ENCODE peak calls at places on chromosomes 4 and X, in five cellular contexts. One of them, this sample, is unnamed.

GRCh38 chr4:184472540-184473264 is 1.6 kb downstream of the IRF2 start:
- DNase-seq in GM12878: no peak
- DNase-seq in GM12891: peak; percentile 37
- DNase-seq in K562: peak; percentile 69
- DNase-seq in SK-N-SH: peak; percentile 87
- DNase-seq in this sample: peak; percentile 51

GRCh38 chr4:108172780-108173598 is 4.3 kb upstream of the LEF1 start:
- DNase-seq in GM12878: no peak
- DNase-seq in GM12891: peak; percentile 47
- DNase-seq in K562: peak; percentile 86
- DNase-seq in SK-N-SH: peak; percentile 83
- DNase-seq in this sample: peak; percentile 40

GRCh38 chr4:120829113-120829831 is 93.3 kb downstream of the PRDM5 start:
- DNase-seq in GM12878: no peak
- DNase-seq in GM12891: no peak
- DNase-seq in K562: no peak
- DNase-seq in SK-N-SH: peak; percentile 31
- DNase-seq in this sample: no peak

GRCh38 chr4:128871948-128872347 is 62.4 kb downstream of the JADE1 start:
- DNase-seq in GM12878: no peak
- DNase-seq in GM12891: no peak
- DNase-seq in K562: no peak
- DNase-seq in SK-N-SH: no peak
- DNase-seq in this sample: no peak

GRCh38 chrX:134685662-134686061 is 27.4 kb upstream of the PLAC1 start:
- DNase-seq in GM12878: no peak
- DNase-seq in GM12891: no peak
- DNase-seq in K562: no peak
- DNase-seq in SK-N-SH: no peak
- DNase-seq in this sample: no peak

GRCh38 chrX:1074172-1074571 is 138.3 kb downstream of the CRLF2 start:
- DNase-seq in GM12878: no peak
- DNase-seq in GM12891: no peak
- DNase-seq in K562: no peak
- DNase-seq in SK-N-SH: no peak
- DNase-seq in this sample: no peak

GRCh38 chr4:52959545-52959944 is 97.4 kb downstream of the RASL11B start:
- DNase-seq in GM12878: no peak
- DNase-seq in GM12891: no peak
- DNase-seq in K562: no peak
- DNase-seq in SK-N-SH: no peak
- DNase-seq in this sample: no peak

GRCh38 chrX:66046612-66047235 is 6.8 kb upstream of the VSIG4 start:
- DNase-seq in GM12878: peak; percentile 81
- DNase-seq in GM12891: no peak
- DNase-seq in K562: peak; percentile 25
- DNase-seq in SK-N-SH: no peak
- DNase-seq in this sample: peak; percentile 15

GRCh38 chr4:101039367-101039766 is 308.0 kb downstream of the PPP3CA start:
- DNase-seq in GM12878: no peak
- DNase-seq in GM12891: no peak
- DNase-seq in K562: no peak
- DNase-seq in SK-N-SH: no peak
- DNase-seq in this sample: no peak

GRCh38 chr4:985123-985830 is 1.6 kb upstream of the IDUA start:
- DNase-seq in GM12878: no peak
- DNase-seq in GM12891: no peak
- DNase-seq in K562: peak; percentile 91
- DNase-seq in SK-N-SH: no peak
- DNase-seq in this sample: no peak

GRCh38 chr4:71126719-71127118 is 133.3 kb downstream of the DCK start:
- DNase-seq in GM12878: no peak
- DNase-seq in GM12891: no peak
- DNase-seq in K562: no peak
- DNase-seq in SK-N-SH: no peak
- DNase-seq in this sample: no peak

GRCh38 chr4:148782284-148782683 is 340.1 kb upstream of the NR3C2 start:
- DNase-seq in GM12878: no peak
- DNase-seq in GM12891: no peak
- DNase-seq in K562: no peak
- DNase-seq in SK-N-SH: no peak
- DNase-seq in this sample: no peak

GRCh38 chr4:103136671-103137445 is 37.2 kb upstream of the BDH2 start:
- DNase-seq in GM12878: no peak
- DNase-seq in GM12891: no peak
- DNase-seq in K562: no peak
- DNase-seq in SK-N-SH: no peak
- DNase-seq in this sample: no peak

GRCh38 chrX:113629326-113629725 is 788.7 kb upstream of the AMOT start:
- DNase-seq in GM12878: no peak
- DNase-seq in GM12891: no peak
- DNase-seq in K562: no peak
- DNase-seq in SK-N-SH: no peak
- DNase-seq in this sample: no peak

GRCh38 chr4:13705521-13706035 is 78.1 kb upstream of the BOD1L1 start:
- DNase-seq in GM12878: no peak
- DNase-seq in GM12891: no peak
- DNase-seq in K562: no peak
- DNase-seq in SK-N-SH: peak; percentile 24
- DNase-seq in this sample: no peak

GRCh38 chr4:102959503-102959902 is 60.0 kb downstream of the SLC9B1 start:
- DNase-seq in GM12878: no peak
- DNase-seq in GM12891: no peak
- DNase-seq in K562: no peak
- DNase-seq in SK-N-SH: no peak
- DNase-seq in this sample: no peak

GRCh38 chr4:653080-653821 is 20.8 kb downstream of the ATP5ME start:
- DNase-seq in GM12878: no peak
- DNase-seq in GM12891: no peak
- DNase-seq in K562: no peak
- DNase-seq in SK-N-SH: no peak
- DNase-seq in this sample: no peak

DNA sequence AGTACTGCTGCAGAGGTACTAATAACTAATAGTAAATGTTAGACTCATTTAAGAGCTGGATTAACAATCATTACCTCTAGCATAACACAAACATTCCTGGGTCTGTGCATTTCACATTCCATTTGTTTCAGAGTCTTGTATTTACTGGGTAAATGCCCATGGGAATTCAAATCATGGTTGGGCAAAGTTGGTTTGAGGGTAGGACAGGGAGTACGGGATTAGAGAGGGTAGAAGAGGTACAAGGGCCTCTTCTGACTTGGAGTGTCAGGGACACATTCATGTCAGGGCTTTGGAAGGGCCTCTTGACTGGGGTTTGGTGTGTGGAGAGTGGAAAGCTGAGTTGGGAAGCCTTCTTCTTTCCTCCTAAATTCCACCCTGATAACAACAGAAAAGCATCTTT is 65.9 kb downstream of the WWC2 start:
- DNase-seq in GM12878: no peak
- DNase-seq in GM12891: no peak
- DNase-seq in K562: no peak
- DNase-seq in SK-N-SH: no peak
- DNase-seq in this sample: no peak
- TF ChIP-seq TAF1 in GM12878: no peak
- TF ChIP-seq TAF1 in GM12891: no peak
- TF ChIP-seq TAF1 in K562: no peak
- TF ChIP-seq TAF1 in SK-N-SH: no peak
- TF ChIP-seq TAF1 in this sample: no peak

GRCh38 chr4:131566026-131566425 is 1583.1 kb upstream of the PCDH10 start:
- DNase-seq in GM12878: no peak
- DNase-seq in GM12891: no peak
- DNase-seq in K562: no peak
- DNase-seq in SK-N-SH: no peak
- DNase-seq in this sample: no peak
- TF ChIP-seq TAF1 in GM12878: no peak
- TF ChIP-seq TAF1 in GM12891: no peak
- TF ChIP-seq TAF1 in K562: no peak
- TF ChIP-seq TAF1 in SK-N-SH: no peak
- TF ChIP-seq TAF1 in this sample: no peak

GRCh38 chr4:3318561-3319021 is 25.8 kb downstream of the RGS12 start:
- DNase-seq in GM12878: no peak
- DNase-seq in GM12891: no peak
- DNase-seq in K562: peak; percentile 49
- DNase-seq in SK-N-SH: no peak
- DNase-seq in this sample: no peak
- TF ChIP-seq TAF1 in GM12878: no peak
- TF ChIP-seq TAF1 in GM12891: no peak
- TF ChIP-seq TAF1 in K562: no peak
- TF ChIP-seq TAF1 in SK-N-SH: no peak
- TF ChIP-seq TAF1 in this sample: no peak

GRCh38 chrX:104098919-104099318 is 13.4 kb upstream of the ZCCHC18 start:
- DNase-seq in GM12878: no peak
- DNase-seq in GM12891: no peak
- DNase-seq in K562: no peak
- DNase-seq in SK-N-SH: no peak
- DNase-seq in this sample: no peak
- TF ChIP-seq TAF1 in GM12878: no peak
- TF ChIP-seq TAF1 in GM12891: no peak
- TF ChIP-seq TAF1 in K562: no peak
- TF ChIP-seq TAF1 in SK-N-SH: no peak
- TF ChIP-seq TAF1 in this sample: no peak

GRCh38 chr4:87209696-87210095 is 10.7 kb downstream of the KLHL8 start:
- DNase-seq in GM12878: peak; percentile 26
- DNase-seq in GM12891: peak; percentile 13
- DNase-seq in K562: no peak
- DNase-seq in SK-N-SH: no peak
- DNase-seq in this sample: no peak
- TF ChIP-seq TAF1 in GM12878: no peak
- TF ChIP-seq TAF1 in GM12891: peak; percentile 26
- TF ChIP-seq TAF1 in K562: no peak
- TF ChIP-seq TAF1 in SK-N-SH: no peak
- TF ChIP-seq TAF1 in this sample: no peak

DNA sequence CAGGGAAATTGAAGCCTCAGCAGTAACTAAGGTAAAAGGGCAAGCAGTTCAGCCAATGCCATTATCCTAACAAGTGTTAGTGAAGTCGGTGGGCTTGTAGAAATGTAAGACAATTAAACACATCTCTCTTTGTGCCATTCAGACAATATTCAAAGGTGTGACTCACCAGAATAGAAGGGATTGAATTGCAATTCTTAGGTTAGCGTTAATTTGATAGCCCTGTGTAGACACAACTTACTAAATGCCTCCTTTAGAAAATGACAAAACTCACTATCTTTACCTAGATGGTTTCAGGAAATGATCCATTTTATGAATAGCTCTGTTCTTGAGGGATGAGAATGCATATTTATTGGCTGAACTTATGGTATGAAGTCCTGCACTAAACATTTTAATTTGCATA is 35.2 kb downstream of the RPA4 start:
- DNase-seq in GM12878: no peak
- DNase-seq in GM12891: no peak
- DNase-seq in K562: no peak
- DNase-seq in SK-N-SH: no peak
- DNase-seq in this sample: no peak
- TF ChIP-seq TAF1 in GM12878: no peak
- TF ChIP-seq TAF1 in GM12891: no peak
- TF ChIP-seq TAF1 in K562: no peak
- TF ChIP-seq TAF1 in SK-N-SH: no peak
- TF ChIP-seq TAF1 in this sample: no peak

This sample was measured in GM12892.